ENCODE peak calls at places on chromosomes 6 and 20, in six cellular contexts. D is aorta, J is left ventricle myocardium inferior, U is psoas muscle, G is MM.1S, P is ovary. L is an unnamed sample.

GRCh38 chr6:136967874-136968752 is 46.0 kb downstream of the SLC35D3 start:
- DNase-seq in D (no peak), J (peak; percentile 71), G (peak; percentile 76), U (peak; percentile 68), P (peak; percentile 48), L (no peak)

GRCh38 chr20:17586250-17586649 is 16.4 kb downstream of the DSTN start:
- DNase-seq in G (no peak), J (no peak), P (no peak), D (no peak), U (no peak), L (no peak)

GRCh38 chr20:330233-331149 is 5.1 kb downstream of the SOX12 start:
- DNase-seq in G (peak; percentile 68), D (peak; percentile 70), J (no peak), P (peak; percentile 54), U (peak; percentile 56), L (no peak)

GRCh38 chr20:33664085-33664761 is 2.1 kb downstream of the C20orf144 start:
- DNase-seq in G (no peak), J (peak; percentile 5), U (no peak), D (no peak), P (peak; percentile 20), L (no peak)

GRCh38 chr6:162773996-162774395 is 46.2 kb downstream of the PACRG start:
- DNase-seq in G (no peak), U (no peak), J (no peak), D (no peak), P (no peak), L (no peak)

GRCh38 chr20:3238616-3239025 is 369 bp downstream of the SLC4A11 start:
- DNase-seq in G (peak; percentile 66), J (no peak), U (no peak), P (no peak), D (no peak), L (no peak)

GRCh38 chr6:3226422-3227362 is 761 bp downstream of the TUBB2B start:
- DNase-seq in P (no peak), U (peak; percentile 63), G (peak; percentile 84), D (peak; percentile 83), J (no peak), L (peak; percentile 77)

GRCh38 chr6:26196846-26197683 is 109.8 kb downstream of the HFE start:
- DNase-seq in U (peak; percentile 66), D (peak; percentile 84), P (peak; percentile 81), J (no peak), G (peak; percentile 91), L (peak; percentile 94)

GRCh38 chr20:59994697-59995122 is 36.5 kb downstream of the CDH26 start:
- DNase-seq in U (no peak), J (peak; percentile 35), P (no peak), D (no peak), G (no peak), L (no peak)

GRCh38 chr6:35496036-35496850 is 636 bp downstream of the TEAD3 start:
- DNase-seq in G (peak; percentile 10), P (no peak), U (peak; percentile 72), D (peak; percentile 88), J (peak; percentile 58), L (no peak)

GRCh38 chr6:106187424-106187982 is 101.4 kb downstream of the PRDM1 start:
- DNase-seq in P (no peak), J (no peak), D (no peak), G (no peak), U (no peak), L (no peak)

GRCh38 chr6:150079604-150080003 is 10.7 kb upstream of the ULBP3 start:
- DNase-seq in U (no peak), D (no peak), J (no peak), P (no peak), G (no peak), L (no peak)

GRCh38 chr20:62141397-62142251 is 1.6 kb downstream of the PSMA7 start:
- DNase-seq in J (no peak), G (peak; percentile 33), D (no peak), P (no peak), U (no peak), L (no peak)

GRCh38 chr20:8116067-8116811 is 15.8 kb upstream of the PLCB1 start:
- DNase-seq in J (no peak), G (no peak), D (no peak), P (no peak), U (no peak), L (no peak)

GRCh38 chr6:111423960-111424846 is 58.8 kb downstream of the REV3L start:
- DNase-seq in J (peak; percentile 24), P (no peak), U (no peak), D (no peak), G (no peak), L (no peak)

GRCh38 chr6:43706788-43707187 is 19.2 kb upstream of the MRPS18A start:
- DNase-seq in D (peak; percentile 71), P (no peak), U (no peak), G (peak; percentile 22), J (no peak), L (no peak)

GRCh38 chr6:144149894-144150672 is at the start of gene STX11:
- DNase-seq in D (peak; percentile 92), G (peak; percentile 62), P (peak; percentile 14), J (peak; percentile 81), U (peak; percentile 80), L (peak; percentile 91)

GRCh38 chr20:38840053-38840893 is 34.8 kb downstream of the PPP1R16B start:
- DNase-seq in J (no peak), D (no peak), U (no peak), G (no peak), P (no peak), L (no peak)

GRCh38 chr20:19659468-19659867 is 98.6 kb upstream of the RIN2 start:
- DNase-seq in J (no peak), P (no peak), U (no peak), G (no peak), D (no peak), L (no peak)

GRCh38 chr20:31706607-31707257 is 15.9 kb downstream of the BCL2L1 start:
- DNase-seq in D (no peak), P (no peak), J (no peak), G (no peak), U (no peak), L (no peak)

GRCh38 chr6:155103816-155104366 is 108.8 kb downstream of the TIAM2 start:
- DNase-seq in J (no peak), U (no peak), P (no peak), G (no peak), D (no peak), L (no peak)

GRCh38 chr20:6265204-6265904 is 142.5 kb upstream of the FERMT1 start:
- DNase-seq in J (no peak), D (no peak), U (no peak), P (no peak), G (peak; percentile 76), L (no peak)

GRCh38 chr6:159693894-159694545 is 979 bp upstream of the SOD2 start:
- DNase-seq in G (no peak), J (no peak), D (no peak), U (no peak), P (no peak), L (no peak)

GRCh38 chr20:48632017-48632824 is 195.6 kb downstream of the PREX1 start:
- DNase-seq in J (no peak), D (no peak), P (no peak), U (no peak), G (no peak), L (no peak)
- H3K36me3 ChIP-seq in J (peaks cover 54% of the 10 kb centered on the region), D (peaks cover 2% of the 10 kb centered on the region), P (no peaks in the 10 kb centered on the region), U (no peaks in the 10 kb centered on the region), G (no peaks in the 10 kb centered on the region), L (peaks cover 66% of the 10 kb centered on the region)

DNA sequence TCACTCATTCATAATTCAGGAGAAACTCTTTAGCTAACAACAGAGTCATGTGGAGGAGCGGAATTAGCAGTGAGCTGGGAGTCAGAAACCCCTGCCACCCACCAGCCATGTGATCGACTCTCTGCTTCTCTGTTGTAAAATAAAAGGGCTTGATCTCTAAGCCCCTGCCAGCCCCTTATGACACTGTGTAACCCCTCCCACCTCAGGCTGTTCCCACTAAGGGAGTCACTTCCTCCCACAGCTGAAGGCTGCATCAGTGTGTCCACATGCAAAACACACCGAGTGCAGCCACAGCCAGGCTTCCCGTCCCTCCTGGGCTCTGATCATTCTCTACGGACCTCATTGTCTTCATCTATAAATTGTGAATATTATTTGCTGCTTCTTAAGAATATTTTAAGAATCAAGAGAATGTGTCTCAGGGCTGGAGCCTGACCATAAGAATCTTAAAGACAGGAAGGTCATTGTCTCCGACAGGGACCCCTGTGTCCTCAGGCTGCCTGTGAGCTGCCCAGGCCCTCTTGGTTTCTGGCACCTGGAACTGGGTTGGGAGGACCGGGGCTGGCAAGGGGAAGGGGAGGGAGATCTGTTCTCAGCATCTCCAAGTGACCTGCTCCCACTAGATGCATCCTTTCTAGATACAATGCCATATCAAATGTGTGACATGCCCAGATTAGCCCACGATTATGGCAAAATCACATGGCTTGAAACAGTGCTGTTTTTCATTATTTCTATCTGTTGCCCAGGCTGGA is 110.7 kb downstream of the SCML4 start:
- DNase-seq in P (no peak), G (no peak), U (no peak), J (no peak), D (no peak), L (no peak)
- H3K36me3 ChIP-seq in P (no peaks in the 10 kb centered on the region), G (no peaks in the 10 kb centered on the region), U (no peaks in the 10 kb centered on the region), J (no peaks in the 10 kb centered on the region), D (no peaks in the 10 kb centered on the region), L (no peaks in the 10 kb centered on the region)

DNA sequence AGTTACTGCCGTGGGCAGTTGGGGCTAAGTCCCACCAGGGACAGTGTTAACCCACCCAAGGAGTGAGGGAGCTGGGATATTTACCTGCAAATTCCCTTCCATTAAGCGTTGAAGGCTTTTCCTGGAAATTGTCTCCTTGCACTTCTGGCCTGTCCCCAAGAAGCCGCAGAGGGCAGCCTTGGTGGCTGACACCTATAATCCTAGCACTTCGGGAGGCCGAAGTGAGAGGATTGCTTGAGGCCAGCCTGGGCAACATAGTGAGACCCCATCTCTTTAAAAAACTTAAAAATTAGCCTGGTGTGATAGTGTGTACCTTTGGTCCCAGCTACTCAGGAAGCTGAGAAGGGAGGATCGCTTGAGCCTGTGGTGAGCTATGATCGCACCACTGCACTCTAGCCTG is 204.4 kb downstream of the EYA2 start:
- DNase-seq in P (no peak), J (no peak), D (no peak), G (no peak), U (no peak), L (no peak)
- H3K36me3 ChIP-seq in P (no peaks in the 10 kb centered on the region), J (peaks cover 9% of the 10 kb centered on the region), D (no peaks in the 10 kb centered on the region), G (no peaks in the 10 kb centered on the region), U (no peaks in the 10 kb centered on the region), L (no peaks in the 10 kb centered on the region)

GRCh38 chr20:46388945-46389344 is 17.5 kb downstream of the ELMO2 start:
- DNase-seq in D (no peak), G (no peak), P (no peak), U (peak; percentile 87), J (no peak), L (no peak)
- H3K36me3 ChIP-seq in D (peaks cover 24% of the 10 kb centered on the region), G (peaks cover 3% of the 10 kb centered on the region), P (no peaks in the 10 kb centered on the region), U (peaks cover 37% of the 10 kb centered on the region), J (peaks cover 100% of the 10 kb centered on the region), L (peaks cover 29% of the 10 kb centered on the region)

GRCh38 chr6:130858054-130858453 is 30.8 kb downstream of the SMLR1 start:
- DNase-seq in D (no peak), J (no peak), P (no peak), G (no peak), U (no peak), L (no peak)
- H3K36me3 ChIP-seq in D (no peaks in the 10 kb centered on the region), J (peaks cover 59% of the 10 kb centered on the region), P (no peaks in the 10 kb centered on the region), G (no peaks in the 10 kb centered on the region), U (no peaks in the 10 kb centered on the region), L (no peaks in the 10 kb centered on the region)

GRCh38 chr20:41063442-41063841 is 34.8 kb downstream of the TOP1 start:
- DNase-seq in G (no peak), D (no peak), J (no peak), U (no peak), P (no peak), L (no peak)
- H3K36me3 ChIP-seq in G (peaks cover 24% of the 10 kb centered on the region), D (no peaks in the 10 kb centered on the region), J (peaks cover 38% of the 10 kb centered on the region), U (no peaks in the 10 kb centered on the region), P (no peaks in the 10 kb centered on the region), L (no peaks in the 10 kb centered on the region)